ENCODE peak calls at places on chromosomes 7 and 10, in ten cellular contexts. One of them, this sample, is unnamed.
A peak's percentile ranks its signal among the peaks of the same experiment; 100 is the strongest.

GRCh38 chr7:156559001-156559400 is 81.6 kb upstream of the RNF32 start:
- DNase-seq in transverse colon: no peak
- DNase-seq in IMR-90: no peak
- DNase-seq in left ventricle myocardium inferior: no peak
- DNase-seq in Panc1: no peak
- DNase-seq in colonic mucosa: no peak
- DNase-seq in heart left ventricle: no peak
- DNase-seq in GM23248: no peak
- DNase-seq in uterus: no peak
- DNase-seq in neural progenitor cell: no peak
- DNase-seq in this sample: no peak

GRCh38 chr10:8504436-8504977 is 450.0 kb downstream of the GATA3 start:
- DNase-seq in transverse colon: no peak
- DNase-seq in IMR-90: no peak
- DNase-seq in left ventricle myocardium inferior: no peak
- DNase-seq in Panc1: no peak
- DNase-seq in colonic mucosa: no peak
- DNase-seq in heart left ventricle: no peak
- DNase-seq in GM23248: no peak
- DNase-seq in uterus: no peak
- DNase-seq in neural progenitor cell: peak; percentile 7
- DNase-seq in this sample: no peak

GRCh38 chr10:128373071-128373749 is 247.0 kb upstream of the MKI67 start:
- DNase-seq in transverse colon: no peak
- DNase-seq in IMR-90: no peak
- DNase-seq in left ventricle myocardium inferior: no peak
- DNase-seq in Panc1: no peak
- DNase-seq in colonic mucosa: no peak
- DNase-seq in heart left ventricle: no peak
- DNase-seq in GM23248: no peak
- DNase-seq in uterus: no peak
- DNase-seq in neural progenitor cell: no peak
- DNase-seq in this sample: no peak

GRCh38 chr7:98870071-98870651 is 347 bp upstream of the TMEM130 start:
- DNase-seq in transverse colon: peak; percentile 26
- DNase-seq in IMR-90: peak; percentile 50
- DNase-seq in left ventricle myocardium inferior: peak; percentile 26
- DNase-seq in Panc1: no peak
- DNase-seq in colonic mucosa: peak; percentile 24
- DNase-seq in heart left ventricle: peak; percentile 54
- DNase-seq in GM23248: peak; percentile 77
- DNase-seq in uterus: peak; percentile 20
- DNase-seq in neural progenitor cell: peak; percentile 79
- DNase-seq in this sample: peak; percentile 18

GRCh38 chr7:132906193-132906829 is 175.6 kb downstream of the CHCHD3 start:
- DNase-seq in transverse colon: no peak
- DNase-seq in IMR-90: no peak
- DNase-seq in left ventricle myocardium inferior: no peak
- DNase-seq in Panc1: no peak
- DNase-seq in colonic mucosa: no peak
- DNase-seq in heart left ventricle: no peak
- DNase-seq in GM23248: no peak
- DNase-seq in uterus: no peak
- DNase-seq in neural progenitor cell: no peak
- DNase-seq in this sample: no peak

GRCh38 chr10:102195301-102195870 is 30.7 kb upstream of the ELOVL3 start:
- DNase-seq in transverse colon: no peak
- DNase-seq in IMR-90: peak; percentile 24
- DNase-seq in left ventricle myocardium inferior: no peak
- DNase-seq in Panc1: no peak
- DNase-seq in colonic mucosa: no peak
- DNase-seq in heart left ventricle: no peak
- DNase-seq in GM23248: peak; percentile 33
- DNase-seq in uterus: no peak
- DNase-seq in neural progenitor cell: no peak
- DNase-seq in this sample: no peak

GRCh38 chr10:74008212-74008731 is 10.4 kb downstream of the VCL start:
- DNase-seq in transverse colon: no peak
- DNase-seq in IMR-90: peak; percentile 78
- DNase-seq in left ventricle myocardium inferior: no peak
- DNase-seq in Panc1: no peak
- DNase-seq in colonic mucosa: no peak
- DNase-seq in heart left ventricle: no peak
- DNase-seq in GM23248: peak; percentile 85
- DNase-seq in uterus: no peak
- DNase-seq in neural progenitor cell: no peak
- DNase-seq in this sample: no peak

GRCh38 chr10:131842351-131843088 is 58.3 kb upstream of the PPP2R2D start:
- DNase-seq in transverse colon: no peak
- DNase-seq in IMR-90: no peak
- DNase-seq in left ventricle myocardium inferior: no peak
- DNase-seq in Panc1: no peak
- DNase-seq in colonic mucosa: no peak
- DNase-seq in heart left ventricle: no peak
- DNase-seq in GM23248: no peak
- DNase-seq in uterus: no peak
- DNase-seq in neural progenitor cell: no peak
- DNase-seq in this sample: no peak

GRCh38 chr7:83547526-83547925 is 101.4 kb downstream of the SEMA3E start:
- DNase-seq in transverse colon: no peak
- DNase-seq in IMR-90: peak; percentile 39
- DNase-seq in left ventricle myocardium inferior: no peak
- DNase-seq in Panc1: no peak
- DNase-seq in colonic mucosa: peak; percentile 29
- DNase-seq in heart left ventricle: no peak
- DNase-seq in GM23248: peak; percentile 42
- DNase-seq in uterus: no peak
- DNase-seq in neural progenitor cell: no peak
- DNase-seq in this sample: no peak

GRCh38 chr7:77327932-77328628 is 88.1 kb downstream of the GSAP start:
- DNase-seq in transverse colon: no peak
- DNase-seq in IMR-90: no peak
- DNase-seq in left ventricle myocardium inferior: peak; percentile 23
- DNase-seq in Panc1: no peak
- DNase-seq in colonic mucosa: no peak
- DNase-seq in heart left ventricle: no peak
- DNase-seq in GM23248: peak; percentile 40
- DNase-seq in uterus: no peak
- DNase-seq in neural progenitor cell: no peak
- DNase-seq in this sample: peak; percentile 11

GRCh38 chr10:71547290-71547689 is 150.6 kb downstream of the CDH23 start:
- DNase-seq in transverse colon: no peak
- DNase-seq in IMR-90: no peak
- DNase-seq in left ventricle myocardium inferior: no peak
- DNase-seq in Panc1: no peak
- DNase-seq in colonic mucosa: no peak
- DNase-seq in heart left ventricle: no peak
- DNase-seq in GM23248: no peak
- DNase-seq in uterus: no peak
- DNase-seq in neural progenitor cell: no peak
- DNase-seq in this sample: no peak

GRCh38 chr10:86969421-86970041 is 1.2 kb downstream of the ADIRF start:
- DNase-seq in transverse colon: no peak
- DNase-seq in IMR-90: peak; percentile 57
- DNase-seq in left ventricle myocardium inferior: peak; percentile 20
- DNase-seq in Panc1: no peak
- DNase-seq in colonic mucosa: no peak
- DNase-seq in heart left ventricle: peak; percentile 58
- DNase-seq in GM23248: peak; percentile 89
- DNase-seq in uterus: peak; percentile 65
- DNase-seq in neural progenitor cell: no peak
- DNase-seq in this sample: no peak

GRCh38 chr10:51117794-51118193 is 43.5 kb downstream of the PRKG1 start:
- DNase-seq in transverse colon: no peak
- DNase-seq in IMR-90: peak; percentile 70
- DNase-seq in left ventricle myocardium inferior: no peak
- DNase-seq in Panc1: no peak
- DNase-seq in colonic mucosa: no peak
- DNase-seq in heart left ventricle: no peak
- DNase-seq in GM23248: peak; percentile 43
- DNase-seq in uterus: no peak
- DNase-seq in neural progenitor cell: no peak
- DNase-seq in this sample: no peak
- H3K27ac ChIP-seq in transverse colon: no peak overlapping the region
- H3K27ac ChIP-seq in IMR-90: no peak overlapping the region
- H3K27ac ChIP-seq in left ventricle myocardium inferior: peak overlapping the region; percentile 67
- H3K27ac ChIP-seq in Panc1: no peak overlapping the region
- H3K27ac ChIP-seq in colonic mucosa: no peak overlapping the region
- H3K27ac ChIP-seq in heart left ventricle: peak overlapping the region; percentile 72
- H3K27ac ChIP-seq in GM23248: peak overlapping the region; percentile 31
- H3K27ac ChIP-seq in uterus: peak overlapping the region; percentile 15
- H3K27ac ChIP-seq in neural progenitor cell: no peak overlapping the region
- H3K27ac ChIP-seq in this sample: no peak overlapping the region

DNA sequence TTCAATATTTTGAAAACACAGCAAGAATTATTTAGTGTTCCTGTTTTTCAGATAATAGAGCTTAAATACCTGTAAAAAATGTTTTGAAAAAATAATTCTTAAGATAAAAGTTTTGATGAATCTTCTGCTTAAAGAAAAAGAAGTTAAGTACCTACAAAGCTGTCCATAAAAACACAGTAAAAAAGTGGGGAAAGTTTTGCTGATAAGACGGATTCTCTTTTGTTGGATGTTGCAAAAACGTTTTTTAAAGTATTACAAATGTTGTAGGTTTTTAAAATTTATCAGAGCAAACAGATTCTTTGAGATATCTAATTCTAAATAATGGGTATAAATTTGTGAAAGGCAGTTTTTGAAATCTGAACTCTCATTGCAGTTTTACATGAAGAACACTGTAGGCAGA is 12.2 kb downstream of the DMTF1 start:
- DNase-seq in transverse colon: no peak
- DNase-seq in IMR-90: no peak
- DNase-seq in left ventricle myocardium inferior: no peak
- DNase-seq in Panc1: no peak
- DNase-seq in colonic mucosa: no peak
- DNase-seq in heart left ventricle: no peak
- DNase-seq in GM23248: no peak
- DNase-seq in uterus: no peak
- DNase-seq in neural progenitor cell: no peak
- DNase-seq in this sample: no peak
- H3K36me3 ChIP-seq in transverse colon: peaks cover 43% of the 10 kb centered on the region
- H3K36me3 ChIP-seq in IMR-90: peaks cover 31% of the 10 kb centered on the region
- H3K36me3 ChIP-seq in left ventricle myocardium inferior: peaks cover 64% of the 10 kb centered on the region
- H3K36me3 ChIP-seq in Panc1: peaks cover 38% of the 10 kb centered on the region
- H3K36me3 ChIP-seq in colonic mucosa: peaks cover 5% of the 10 kb centered on the region
- H3K36me3 ChIP-seq in heart left ventricle: peaks cover 13% of the 10 kb centered on the region
- H3K36me3 ChIP-seq in GM23248: peaks cover 61% of the 10 kb centered on the region
- H3K36me3 ChIP-seq in uterus: no peaks in the 10 kb centered on the region
- H3K36me3 ChIP-seq in neural progenitor cell: peaks cover 37% of the 10 kb centered on the region
- H3K36me3 ChIP-seq in this sample: peaks cover 44% of the 10 kb centered on the region

GRCh38 chr10:123241391-123242141 is 87.4 kb downstream of the BUB3 start:
- DNase-seq in transverse colon: no peak
- DNase-seq in IMR-90: no peak
- DNase-seq in left ventricle myocardium inferior: no peak
- DNase-seq in Panc1: no peak
- DNase-seq in colonic mucosa: no peak
- DNase-seq in heart left ventricle: no peak
- DNase-seq in GM23248: no peak
- DNase-seq in uterus: no peak
- DNase-seq in neural progenitor cell: no peak
- DNase-seq in this sample: peak; percentile 24

GRCh38 chr10:123249894-123250293 is 95.7 kb downstream of the BUB3 start:
- DNase-seq in transverse colon: no peak
- DNase-seq in IMR-90: no peak
- DNase-seq in left ventricle myocardium inferior: no peak
- DNase-seq in Panc1: no peak
- DNase-seq in colonic mucosa: no peak
- DNase-seq in heart left ventricle: no peak
- DNase-seq in GM23248: no peak
- DNase-seq in uterus: no peak
- DNase-seq in neural progenitor cell: no peak
- DNase-seq in this sample: no peak

GRCh38 chr10:123240250-123240649 is 86.0 kb downstream of the BUB3 start:
- DNase-seq in transverse colon: no peak
- DNase-seq in IMR-90: no peak
- DNase-seq in left ventricle myocardium inferior: no peak
- DNase-seq in Panc1: no peak
- DNase-seq in colonic mucosa: no peak
- DNase-seq in heart left ventricle: no peak
- DNase-seq in GM23248: no peak
- DNase-seq in uterus: no peak
- DNase-seq in neural progenitor cell: no peak
- DNase-seq in this sample: no peak

GRCh38 chr10:123240776-123241175 is 86.6 kb downstream of the BUB3 start:
- DNase-seq in transverse colon: no peak
- DNase-seq in IMR-90: no peak
- DNase-seq in left ventricle myocardium inferior: no peak
- DNase-seq in Panc1: no peak
- DNase-seq in colonic mucosa: no peak
- DNase-seq in heart left ventricle: no peak
- DNase-seq in GM23248: no peak
- DNase-seq in uterus: no peak
- DNase-seq in neural progenitor cell: no peak
- DNase-seq in this sample: no peak

DNA sequence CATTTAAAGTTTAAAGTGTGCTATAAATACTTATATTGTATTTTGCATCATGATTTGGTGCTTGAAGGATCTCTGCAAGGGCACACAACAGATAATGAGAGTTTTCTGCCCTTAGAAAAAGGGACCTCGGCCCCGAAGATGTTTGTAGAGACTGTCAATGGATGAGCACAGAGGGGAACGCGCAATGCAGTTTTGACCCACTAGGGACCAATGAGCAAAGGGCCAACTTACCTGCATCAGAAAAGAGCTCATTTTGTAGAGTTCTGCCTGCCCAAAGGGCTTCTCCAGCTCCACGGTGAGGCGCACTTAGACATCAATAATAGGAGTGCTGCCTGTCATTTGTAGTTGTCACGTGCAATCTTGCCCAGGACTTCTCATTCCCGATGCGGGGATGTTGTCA is 91.1 kb downstream of the BUB3 start:
- DNase-seq in transverse colon: no peak
- DNase-seq in IMR-90: no peak
- DNase-seq in left ventricle myocardium inferior: no peak
- DNase-seq in Panc1: no peak
- DNase-seq in colonic mucosa: no peak
- DNase-seq in heart left ventricle: no peak
- DNase-seq in GM23248: no peak
- DNase-seq in uterus: no peak
- DNase-seq in neural progenitor cell: peak; percentile 4
- DNase-seq in this sample: no peak
- H3K27ac ChIP-seq in transverse colon: no peak overlapping the region
- H3K27ac ChIP-seq in IMR-90: no peak overlapping the region
- H3K27ac ChIP-seq in left ventricle myocardium inferior: no peak overlapping the region
- H3K27ac ChIP-seq in Panc1: no peak overlapping the region
- H3K27ac ChIP-seq in colonic mucosa: no peak overlapping the region
- H3K27ac ChIP-seq in heart left ventricle: no peak overlapping the region
- H3K27ac ChIP-seq in GM23248: no peak overlapping the region
- H3K27ac ChIP-seq in uterus: no peak overlapping the region
- H3K27ac ChIP-seq in neural progenitor cell: no peak overlapping the region
- H3K27ac ChIP-seq in this sample: no peak overlapping the region

DNA sequence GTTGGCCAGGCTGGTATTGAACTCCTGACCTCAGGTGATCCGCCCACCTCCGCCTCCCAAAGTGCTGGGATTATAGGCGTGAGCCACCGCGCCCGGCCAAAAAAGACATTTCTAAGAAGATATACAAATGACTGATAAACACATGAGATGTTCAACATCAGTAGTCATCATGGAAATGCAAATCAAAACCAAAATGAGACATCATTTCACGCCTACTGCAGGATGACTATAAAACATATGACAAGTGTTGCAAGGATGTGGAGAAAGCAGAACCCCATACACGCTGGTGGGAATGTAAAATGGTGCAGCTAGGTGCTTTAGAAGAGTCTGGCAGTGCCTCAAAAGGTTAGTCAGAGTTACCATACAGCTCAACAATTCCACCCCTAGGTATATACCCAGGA is 24.6 kb downstream of the TMEM209 start:
- DNase-seq in transverse colon: no peak
- DNase-seq in IMR-90: peak; percentile 85
- DNase-seq in left ventricle myocardium inferior: no peak
- DNase-seq in Panc1: peak; percentile 52
- DNase-seq in colonic mucosa: no peak
- DNase-seq in heart left ventricle: no peak
- DNase-seq in GM23248: peak; percentile 71
- DNase-seq in uterus: no peak
- DNase-seq in neural progenitor cell: no peak
- DNase-seq in this sample: no peak
- H3K36me3 ChIP-seq in transverse colon: peaks cover 63% of the 10 kb centered on the region
- H3K36me3 ChIP-seq in IMR-90: no peaks in the 10 kb centered on the region
- H3K36me3 ChIP-seq in left ventricle myocardium inferior: peaks cover 75% of the 10 kb centered on the region
- H3K36me3 ChIP-seq in Panc1: peaks cover 16% of the 10 kb centered on the region
- H3K36me3 ChIP-seq in colonic mucosa: peaks cover 12% of the 10 kb centered on the region
- H3K36me3 ChIP-seq in heart left ventricle: peaks cover 6% of the 10 kb centered on the region
- H3K36me3 ChIP-seq in GM23248: peaks cover 28% of the 10 kb centered on the region
- H3K36me3 ChIP-seq in uterus: no peaks in the 10 kb centered on the region
- H3K36me3 ChIP-seq in neural progenitor cell: peaks cover 31% of the 10 kb centered on the region
- H3K36me3 ChIP-seq in this sample: peaks cover 29% of the 10 kb centered on the region

This sample was measured in CD8-positive, alpha-beta memory T cell.